ENCODE peak calls at places on chromosomes 5 and 9, in four cellular contexts. K is HepG2, V is K562, D is HCT116. Y is an unnamed sample.
A peak's percentile ranks its signal among the peaks of the same experiment; 100 is the strongest.

GRCh38 chr5:4192111-4192510 is 596.5 kb downstream of the IRX1 start:
- DNase-seq in K (no peak), V (no peak), D (no peak), Y (no peak)

GRCh38 chr5:101942321-101942882 is 353.7 kb downstream of the SLCO4C1 start:
- DNase-seq in K (peak; percentile 27), V (no peak), D (peak; percentile 27), Y (peak; percentile 32)

GRCh38 chr9:131701789-131702337 is 38.0 kb downstream of the RAPGEF1 start:
- DNase-seq in K (no peak), V (no peak), D (no peak), Y (no peak)

GRCh38 chr5:87394407-87394806 is 18.3 kb downstream of the CCNH start:
- DNase-seq in K (no peak), V (no peak), D (no peak), Y (no peak)

GRCh38 chr5:177303925-177304391 is 359 bp downstream of the PRELID1 start:
- DNase-seq in K (no peak), V (no peak), D (no peak), Y (no peak)

GRCh38 chr9:107693620-107694326 is 204.2 kb upstream of the KLF4 start:
- DNase-seq in K (no peak), V (no peak), D (no peak), Y (no peak)

GRCh38 chr9:69004836-69005235 is 9.1 kb downstream of the PRKACG start:
- DNase-seq in K (no peak), V (no peak), D (no peak), Y (no peak)

GRCh38 chr9:119368681-119369581 is at the start of gene BRINP1:
- DNase-seq in K (no peak), V (no peak), D (no peak), Y (no peak)

GRCh38 chr5:76622973-76623596 is at the start of gene F2RL2:
- DNase-seq in K (no peak), V (peak; percentile 41), D (no peak), Y (no peak)

GRCh38 chr5:177256296-177256695 is 47.2 kb downstream of the RAB24 start:
- DNase-seq in K (no peak), V (no peak), D (no peak), Y (no peak)

GRCh38 chr9:37251452-37251851 is 131.1 kb downstream of the ZCCHC7 start:
- DNase-seq in K (no peak), V (no peak), D (no peak), Y (no peak)

GRCh38 chr9:72542917-72543316 is 21.5 kb downstream of the TMC1 start:
- DNase-seq in K (no peak), V (no peak), D (no peak), Y (no peak)

GRCh38 chr5:149452007-149452664 is 73.0 kb upstream of the IL17B start:
- DNase-seq in K (peak; percentile 98), V (peak; percentile 85), D (no peak), Y (no peak)

GRCh38 chr5:152523964-152524363 is 118.9 kb upstream of the NMUR2 start:
- DNase-seq in K (no peak), V (no peak), D (no peak), Y (no peak)

GRCh38 chr5:8756498-8757084 is 789.3 kb downstream of the SEMA5A start:
- DNase-seq in K (no peak), V (no peak), D (no peak), Y (peak; percentile 41)

GRCh38 chr5:137303509-137303908 is 195.6 kb downstream of the SPOCK1 start:
- DNase-seq in K (no peak), V (no peak), D (no peak), Y (no peak)

GRCh38 chr5:66247176-66247960 is 103.3 kb downstream of the SREK1 start:
- DNase-seq in K (peak; percentile 7), V (no peak), D (peak; percentile 13), Y (no peak)

GRCh38 chr5:157624144-157624543 is 28.1 kb downstream of the SOX30 start:
- DNase-seq in K (no peak), V (no peak), D (no peak), Y (no peak)

DNA sequence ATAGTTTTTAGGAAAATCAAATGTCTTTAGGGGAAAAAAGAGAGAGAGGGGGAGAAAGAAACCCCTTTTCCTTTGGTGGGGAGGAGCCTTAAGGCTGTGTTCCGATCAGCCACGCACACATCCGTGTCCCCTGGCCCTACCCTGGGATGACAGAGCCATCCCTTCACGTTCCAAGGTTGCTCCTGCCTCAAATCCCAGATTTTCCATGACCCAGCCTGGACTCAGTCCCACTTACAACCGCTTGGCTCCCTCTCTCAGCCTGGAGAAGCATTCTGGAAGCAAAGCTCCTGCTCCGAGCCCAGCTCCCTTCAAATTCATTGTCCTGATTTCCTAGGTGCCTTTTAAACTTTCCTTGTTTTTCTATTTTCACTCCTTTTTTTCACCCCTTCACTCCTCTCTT is 78.5 kb downstream of the COL27A1 start:
- DNase-seq in K (no peak), V (no peak), D (no peak), Y (no peak)
- TF ChIP-seq TCF7L2 in K (no peak), V (no peak), D (no peak), Y (no peak)

DNA sequence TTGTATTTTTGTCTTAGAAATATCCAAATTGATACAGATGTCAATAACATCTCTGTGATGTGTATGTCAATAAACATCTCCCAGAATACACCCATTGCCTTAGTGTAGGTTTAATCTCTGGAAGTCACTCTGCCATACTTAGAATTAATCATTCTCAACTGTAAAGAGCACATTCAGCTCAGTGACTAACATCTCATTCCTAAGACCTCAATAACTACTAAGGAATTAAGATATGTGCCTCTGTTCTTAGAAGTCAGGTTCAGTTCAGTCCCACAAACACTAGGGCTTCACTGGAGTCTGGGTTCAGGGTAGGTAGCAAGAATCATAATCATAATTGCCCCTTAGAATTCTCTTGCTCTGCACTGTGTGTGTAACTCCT is 31.7 kb downstream of the UGCG start:
- DNase-seq in K (no peak), V (no peak), D (no peak), Y (no peak)
- TF ChIP-seq TCF7L2 in K (no peak), V (no peak), D (no peak), Y (no peak)

GRCh38 chr5:117748336-117748735 is 1173.7 kb upstream of the SEMA6A start:
- DNase-seq in K (no peak), V (no peak), D (no peak), Y (no peak)

GRCh38 chr5:117752403-117752802 is 1177.8 kb upstream of the SEMA6A start:
- DNase-seq in K (no peak), V (no peak), D (no peak), Y (no peak)
- TF ChIP-seq TCF7L2 in K (no peak), V (no peak), D (no peak), Y (no peak)

DNA sequence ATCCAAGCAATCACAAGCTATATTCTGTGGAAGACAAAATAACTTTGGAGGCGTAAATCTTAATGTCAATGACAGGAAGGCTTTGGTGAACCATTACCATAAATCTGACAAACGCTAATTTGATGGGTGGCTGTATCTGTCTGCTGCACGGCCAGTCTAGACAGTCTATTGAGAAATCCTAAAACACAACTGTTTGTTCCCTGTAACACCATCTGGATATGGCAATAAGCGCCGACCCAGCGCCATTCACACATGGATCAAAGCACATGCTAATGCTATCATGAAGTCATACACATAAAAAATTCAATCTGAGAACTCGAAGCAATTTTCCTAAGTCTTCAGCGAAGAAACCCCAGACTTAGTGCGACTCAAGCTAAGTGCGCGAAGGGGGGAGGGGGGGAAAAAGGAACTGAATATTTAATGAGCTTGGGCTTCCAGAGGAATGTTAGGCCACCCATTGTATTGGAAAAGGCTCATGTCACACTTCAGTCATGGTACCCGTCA is 95.1 kb downstream of the ARL15 start:
- DNase-seq in K (no peak), V (no peak), D (no peak), Y (no peak)
- TF ChIP-seq TCF7L2 in K (no peak), V (no peak), D (no peak), Y (no peak)

DNA sequence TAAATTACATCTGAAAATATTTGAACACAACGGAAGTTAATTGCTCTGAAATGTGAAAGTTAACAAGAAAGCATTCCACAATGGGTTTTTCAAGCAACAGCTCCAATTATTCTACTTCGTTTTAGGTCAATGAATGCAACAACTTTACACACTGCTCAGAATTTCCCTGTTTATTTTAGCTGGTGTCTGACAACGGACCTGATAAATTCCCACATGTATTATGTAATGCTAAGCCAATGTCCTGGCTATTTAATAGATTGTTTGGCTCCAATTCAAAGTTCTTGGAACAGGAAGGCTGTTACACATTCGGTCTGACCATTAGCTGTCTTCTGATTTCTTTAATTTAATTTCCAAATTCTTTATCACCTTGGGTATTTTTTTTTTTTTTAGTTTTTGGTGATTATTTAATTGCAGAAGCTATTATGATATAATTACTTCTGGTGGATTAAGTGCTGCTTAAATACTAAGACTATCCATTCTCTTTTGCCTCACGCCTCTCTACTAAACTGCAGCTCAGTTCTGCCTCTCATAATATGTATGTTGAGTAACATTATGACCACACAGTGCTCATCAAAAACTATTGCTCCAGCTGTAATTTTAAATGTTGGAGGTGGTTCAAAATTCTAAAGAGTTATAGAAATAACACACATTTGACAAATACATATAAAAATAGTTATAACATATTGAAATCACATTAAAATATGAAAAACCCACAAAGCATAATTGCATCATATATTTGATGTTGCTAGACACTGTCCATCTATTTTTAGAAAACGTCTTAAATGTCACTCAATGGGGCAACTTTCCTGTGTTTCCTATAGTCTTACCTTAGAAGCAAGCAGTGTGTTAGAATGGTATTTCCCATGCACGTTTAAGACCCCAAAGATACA is 57.8 kb downstream of the MEF2C start:
- DNase-seq in K (no peak), V (no peak), D (no peak), Y (no peak)
- TF ChIP-seq TCF7L2 in K (no peak), V (no peak), D (no peak), Y (no peak)

DNA sequence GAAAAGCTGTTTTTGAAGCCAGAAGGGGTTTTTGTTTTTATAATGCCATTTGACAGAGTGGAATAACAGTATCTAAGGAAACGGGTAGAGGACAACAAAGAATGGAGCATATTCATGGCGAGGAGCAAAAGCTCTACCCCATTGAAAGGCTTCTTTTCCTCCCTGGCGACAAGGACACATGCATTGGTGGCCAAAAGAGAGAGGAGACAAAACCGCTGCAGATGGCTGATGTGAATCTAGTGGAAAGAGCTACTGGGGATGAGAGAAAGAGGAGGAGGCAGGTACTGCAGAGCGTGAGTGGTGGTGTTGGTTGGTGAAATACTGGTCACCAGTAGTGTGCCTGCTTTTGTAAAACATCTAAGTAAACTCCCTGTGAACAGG is 485 bp downstream of the APC start:
- DNase-seq in K (no peak), V (peak; percentile 35), D (no peak), Y (no peak)
- TF ChIP-seq TCF7L2 in K (no peak), V (no peak), D (no peak), Y (no peak)

DNA sequence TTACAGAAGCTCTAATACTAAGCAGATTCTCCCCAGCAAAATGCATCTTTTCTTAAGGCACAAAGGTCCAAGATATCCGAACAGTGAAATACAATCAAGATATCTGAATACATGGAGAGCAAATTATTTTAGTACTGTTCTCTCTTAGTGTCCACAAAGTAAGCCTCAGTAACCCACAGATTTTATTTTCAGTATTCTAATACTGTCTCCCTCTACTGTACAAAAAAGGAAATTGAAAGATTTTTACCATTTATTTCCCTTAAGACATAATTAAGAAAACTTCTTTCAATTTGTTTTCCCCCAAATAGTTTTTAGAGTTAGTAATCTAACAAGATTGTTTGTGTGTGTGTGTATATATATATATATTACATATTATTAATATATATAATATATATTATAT is 24.7 kb upstream of the NOL6 start:
- DNase-seq in K (no peak), V (no peak), D (no peak), Y (no peak)
- TF ChIP-seq TCF7L2 in K (no peak), V (no peak), D (no peak), Y (no peak)

DNA sequence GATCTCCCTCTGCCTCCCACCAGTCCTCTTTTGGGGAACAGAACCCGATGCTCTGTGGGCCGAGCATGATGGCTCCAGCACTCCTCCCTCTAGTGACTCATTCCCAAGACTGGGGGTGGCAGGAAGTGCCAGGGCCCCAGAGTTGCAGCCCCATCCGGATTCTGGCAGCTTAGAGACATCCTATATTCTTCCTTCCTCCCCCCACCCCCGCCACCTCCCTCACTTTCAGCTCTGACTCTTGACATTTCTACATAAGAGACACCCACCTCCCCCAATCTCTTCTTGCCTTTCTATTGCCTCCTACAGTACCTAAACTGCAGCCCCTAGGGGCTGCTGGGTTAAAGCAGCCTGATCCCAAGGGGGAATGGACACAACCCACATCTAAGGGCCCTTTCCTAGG is 47.1 kb upstream of the MATR3 start:
- DNase-seq in K (no peak), V (peak; percentile 51), D (no peak), Y (no peak)
- TF ChIP-seq TCF7L2 in K (no peak), V (no peak), D (no peak), Y (no peak)

Y was measured in Panc1.